ENCODE peak calls at places on chromosomes 1 and 21, in five cellular contexts. One of them, this sample, is unnamed.

GRCh38 chr21:34603002-34603709 is 11.8 kb downstream of the RCAN1 start:
- DNase-seq in fibroblast of mammary gland: peak; percentile 69
- DNase-seq in uterus: peak; percentile 76
- DNase-seq in lower lobe of right lung: peak; percentile 88
- DNase-seq in cardiac fibroblast: peak; percentile 82
- DNase-seq in this sample: peak; percentile 77

GRCh38 chr1:93979718-93980319 is 70.6 kb upstream of the GCLM start:
- DNase-seq in lower lobe of right lung: no peak
- DNase-seq in uterus: peak; percentile 43
- DNase-seq in cardiac fibroblast: peak; percentile 84
- DNase-seq in fibroblast of mammary gland: peak; percentile 82
- DNase-seq in this sample: peak; percentile 97

GRCh38 chr1:19250629-19251304 is 557 bp downstream of the EMC1 start:
- DNase-seq in uterus: no peak
- DNase-seq in fibroblast of mammary gland: no peak
- DNase-seq in lower lobe of right lung: no peak
- DNase-seq in cardiac fibroblast: no peak
- DNase-seq in this sample: no peak

GRCh38 chr1:180988221-180988826 is 34.3 kb downstream of the STX6 start:
- DNase-seq in cardiac fibroblast: peak; percentile 18
- DNase-seq in uterus: no peak
- DNase-seq in lower lobe of right lung: no peak
- DNase-seq in fibroblast of mammary gland: no peak
- DNase-seq in this sample: no peak

GRCh38 chr21:44846485-44847260 is 26.8 kb downstream of the PTTG1IP start:
- DNase-seq in fibroblast of mammary gland: peak; percentile 72
- DNase-seq in uterus: no peak
- DNase-seq in lower lobe of right lung: peak; percentile 79
- DNase-seq in cardiac fibroblast: peak; percentile 56
- DNase-seq in this sample: peak; percentile 68

GRCh38 chr1:208541225-208541855 is 297.2 kb upstream of the PLXNA2 start:
- DNase-seq in fibroblast of mammary gland: no peak
- DNase-seq in uterus: no peak
- DNase-seq in lower lobe of right lung: no peak
- DNase-seq in cardiac fibroblast: no peak
- DNase-seq in this sample: no peak

GRCh38 chr21:23101111-23101510 is 2102.9 kb downstream of the NCAM2 start:
- DNase-seq in cardiac fibroblast: no peak
- DNase-seq in lower lobe of right lung: no peak
- DNase-seq in uterus: no peak
- DNase-seq in fibroblast of mammary gland: no peak
- DNase-seq in this sample: no peak

GRCh38 chr1:206021796-206022365 is 1.8 kb downstream of the CTSE start:
- DNase-seq in uterus: no peak
- DNase-seq in fibroblast of mammary gland: peak; percentile 29
- DNase-seq in cardiac fibroblast: peak; percentile 35
- DNase-seq in lower lobe of right lung: no peak
- DNase-seq in this sample: no peak

GRCh38 chr1:33745942-33746341 is 117.9 kb upstream of the HMGB4 start:
- DNase-seq in uterus: no peak
- DNase-seq in cardiac fibroblast: no peak
- DNase-seq in lower lobe of right lung: no peak
- DNase-seq in fibroblast of mammary gland: no peak
- DNase-seq in this sample: no peak

GRCh38 chr1:232291258-232291657 is 338.7 kb downstream of the SIPA1L2 start:
- DNase-seq in lower lobe of right lung: no peak
- DNase-seq in cardiac fibroblast: peak; percentile 62
- DNase-seq in uterus: no peak
- DNase-seq in fibroblast of mammary gland: peak; percentile 26
- DNase-seq in this sample: no peak

GRCh38 chr1:53080041-53080440 is 18.0 kb downstream of the PODN start:
- DNase-seq in cardiac fibroblast: no peak
- DNase-seq in fibroblast of mammary gland: no peak
- DNase-seq in lower lobe of right lung: peak; percentile 20
- DNase-seq in uterus: no peak
- DNase-seq in this sample: no peak

GRCh38 chr1:41495171-41495948 is 10.9 kb upstream of the EDN2 start:
- DNase-seq in lower lobe of right lung: peak; percentile 42
- DNase-seq in fibroblast of mammary gland: no peak
- DNase-seq in uterus: no peak
- DNase-seq in cardiac fibroblast: peak; percentile 38
- DNase-seq in this sample: peak; percentile 48

GRCh38 chr1:41494351-41495170 is 10.1 kb upstream of the EDN2 start:
- DNase-seq in uterus: no peak
- DNase-seq in cardiac fibroblast: no peak
- DNase-seq in lower lobe of right lung: no peak
- DNase-seq in fibroblast of mammary gland: no peak
- DNase-seq in this sample: no peak

GRCh38 chr1:41497056-41497440 is 12.6 kb upstream of the EDN2 start:
- DNase-seq in lower lobe of right lung: no peak
- DNase-seq in fibroblast of mammary gland: no peak
- DNase-seq in cardiac fibroblast: no peak
- DNase-seq in uterus: no peak
- DNase-seq in this sample: no peak

GRCh38 chr1:41497631-41498030 is 13.1 kb upstream of the EDN2 start:
- DNase-seq in fibroblast of mammary gland: no peak
- DNase-seq in cardiac fibroblast: no peak
- DNase-seq in uterus: no peak
- DNase-seq in lower lobe of right lung: no peak
- DNase-seq in this sample: no peak

DNA sequence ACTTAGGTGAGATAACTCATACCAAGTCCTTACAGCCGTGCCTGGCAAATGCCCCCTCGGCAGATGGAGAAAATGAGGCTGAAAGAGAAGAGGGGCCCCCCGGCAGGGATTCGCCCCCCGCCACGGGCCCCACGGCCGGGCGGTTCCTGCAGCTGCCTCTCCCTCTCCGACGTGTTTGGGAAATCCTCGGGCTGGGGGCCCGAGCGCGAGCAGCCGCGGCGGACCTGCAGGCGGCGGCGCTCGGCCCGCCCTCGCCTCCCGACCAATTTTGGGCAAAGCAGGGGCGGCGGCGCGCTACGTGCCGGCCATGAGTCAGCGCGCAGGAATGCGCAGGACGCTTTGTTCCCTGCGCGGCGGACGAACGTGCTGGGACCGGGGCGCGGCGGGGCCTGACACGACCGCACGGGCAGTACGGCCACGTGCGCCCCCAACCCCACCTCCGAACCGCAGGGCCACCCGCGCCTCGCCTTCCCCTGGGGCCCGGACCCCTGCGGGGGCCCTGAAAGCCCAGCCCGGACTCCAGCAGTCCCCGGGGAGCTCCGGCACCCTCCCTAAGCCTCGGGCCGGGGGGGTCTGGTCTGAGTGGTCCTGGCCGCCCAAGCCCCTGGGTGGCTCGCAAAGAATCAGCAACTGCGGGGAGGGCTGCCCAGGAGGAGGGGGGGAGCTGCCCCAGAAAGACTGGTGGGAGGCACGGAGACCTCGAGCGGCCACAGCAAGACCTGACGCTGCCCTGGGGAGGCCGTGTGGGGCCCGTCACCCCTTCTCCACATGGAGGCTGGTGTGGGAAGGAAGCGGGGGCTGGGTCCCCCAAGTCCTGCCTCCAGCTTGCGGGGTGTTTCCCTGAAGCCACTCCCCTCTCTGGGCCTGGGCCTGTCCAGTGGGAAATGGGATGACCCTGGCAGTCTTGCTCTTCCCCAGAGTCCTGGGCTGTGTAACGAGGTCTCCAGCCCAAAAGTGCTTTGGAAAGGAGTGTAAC is 11.9 kb upstream of the EDN2 start:
- DNase-seq in uterus: peak; percentile 95
- DNase-seq in fibroblast of mammary gland: peak; percentile 76
- DNase-seq in lower lobe of right lung: peak; percentile 93
- DNase-seq in cardiac fibroblast: peak; percentile 91
- DNase-seq in this sample: peak; percentile 87
- H3K4me3 ChIP-seq in uterus: peak overlapping the region; percentile 39
- H3K4me3 ChIP-seq in fibroblast of mammary gland: no peak overlapping the region
- H3K4me3 ChIP-seq in lower lobe of right lung: peak overlapping the region; percentile 45
- H3K4me3 ChIP-seq in cardiac fibroblast: peak overlapping the region; percentile 5
- H3K4me3 ChIP-seq in this sample: peak overlapping the region; percentile 38

GRCh38 chr1:20370628-20371200 is 80.0 kb downstream of the VWA5B1 start:
- DNase-seq in cardiac fibroblast: no peak
- DNase-seq in lower lobe of right lung: no peak
- DNase-seq in uterus: no peak
- DNase-seq in fibroblast of mammary gland: peak; percentile 52
- DNase-seq in this sample: no peak
- H3K4me3 ChIP-seq in cardiac fibroblast: no peak overlapping the region
- H3K4me3 ChIP-seq in lower lobe of right lung: no peak overlapping the region
- H3K4me3 ChIP-seq in uterus: no peak overlapping the region
- H3K4me3 ChIP-seq in fibroblast of mammary gland: no peak overlapping the region
- H3K4me3 ChIP-seq in this sample: no peak overlapping the region

DNA sequence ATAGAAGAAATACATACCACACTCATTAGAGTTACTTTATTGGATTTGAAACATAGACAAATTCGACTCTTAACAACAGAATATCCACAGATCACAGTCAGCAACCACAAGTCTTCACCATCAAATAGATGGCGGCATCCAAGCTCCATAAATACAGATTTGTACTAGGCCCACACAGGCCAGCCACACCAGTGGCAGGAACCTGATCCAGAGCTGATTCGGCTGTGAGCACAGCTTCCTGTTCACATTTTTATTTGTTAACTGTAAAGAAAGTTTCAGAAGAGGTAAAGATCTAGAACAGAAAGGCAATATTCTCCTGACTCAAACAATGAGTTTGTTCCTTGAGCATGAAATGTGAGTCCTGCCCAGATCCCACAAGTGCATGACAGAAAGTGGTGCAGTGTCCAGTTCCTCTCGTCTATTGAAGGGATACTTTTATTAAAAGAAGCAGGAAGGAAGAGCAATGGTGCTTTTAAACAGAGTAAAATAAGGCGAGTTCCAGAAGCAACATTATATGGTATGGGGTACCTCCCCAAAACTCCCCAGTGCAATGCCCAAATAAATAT is 205.8 kb downstream of the SLC45A1 start:
- DNase-seq in lower lobe of right lung: no peak
- DNase-seq in cardiac fibroblast: no peak
- DNase-seq in fibroblast of mammary gland: no peak
- DNase-seq in uterus: no peak
- DNase-seq in this sample: no peak
- H3K4me3 ChIP-seq in lower lobe of right lung: peak overlapping the region; percentile 62
- H3K4me3 ChIP-seq in cardiac fibroblast: no peak overlapping the region
- H3K4me3 ChIP-seq in fibroblast of mammary gland: no peak overlapping the region
- H3K4me3 ChIP-seq in uterus: peak overlapping the region; percentile 48
- H3K4me3 ChIP-seq in this sample: no peak overlapping the region

GRCh38 chr1:89310976-89311375 is 38.3 kb upstream of the GBP5 start:
- DNase-seq in lower lobe of right lung: no peak
- DNase-seq in fibroblast of mammary gland: no peak
- DNase-seq in cardiac fibroblast: no peak
- DNase-seq in uterus: no peak
- DNase-seq in this sample: no peak

GRCh38 chr1:89311757-89312156 is 39.1 kb upstream of the GBP5 start:
- DNase-seq in fibroblast of mammary gland: peak; percentile 2
- DNase-seq in cardiac fibroblast: no peak
- DNase-seq in uterus: no peak
- DNase-seq in lower lobe of right lung: no peak
- DNase-seq in this sample: peak; percentile 10

GRCh38 chr1:89309828-89310227 is 37.2 kb upstream of the GBP5 start:
- DNase-seq in fibroblast of mammary gland: no peak
- DNase-seq in lower lobe of right lung: no peak
- DNase-seq in uterus: no peak
- DNase-seq in cardiac fibroblast: no peak
- DNase-seq in this sample: no peak

GRCh38 chr1:89312572-89312971 is 39.9 kb upstream of the GBP5 start:
- DNase-seq in cardiac fibroblast: no peak
- DNase-seq in fibroblast of mammary gland: no peak
- DNase-seq in uterus: no peak
- DNase-seq in lower lobe of right lung: no peak
- DNase-seq in this sample: no peak

DNA sequence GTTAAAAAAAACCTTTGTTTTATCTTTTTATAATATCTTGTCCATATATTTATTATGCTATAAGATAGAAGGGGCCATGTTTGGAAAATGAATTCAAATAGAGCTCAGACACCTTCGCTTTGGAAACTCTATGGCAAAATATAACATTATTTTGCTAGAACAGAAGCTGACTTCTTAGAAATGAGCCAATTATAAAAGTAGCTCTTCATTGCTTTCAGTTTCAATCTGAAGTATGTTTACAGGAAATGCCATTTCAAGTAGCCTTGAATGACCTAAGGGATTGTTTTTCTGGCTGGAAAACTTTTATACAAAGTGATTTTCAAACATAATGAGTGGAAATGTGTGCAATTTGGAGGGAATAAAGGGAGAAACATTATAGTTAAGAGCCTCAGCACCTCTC is 37.8 kb upstream of the GBP5 start:
- DNase-seq in cardiac fibroblast: peak; percentile 56
- DNase-seq in lower lobe of right lung: no peak
- DNase-seq in fibroblast of mammary gland: peak; percentile 28
- DNase-seq in uterus: no peak
- DNase-seq in this sample: peak; percentile 54
- H3K4me3 ChIP-seq in cardiac fibroblast: no peak overlapping the region
- H3K4me3 ChIP-seq in lower lobe of right lung: peak overlapping the region; percentile 12
- H3K4me3 ChIP-seq in fibroblast of mammary gland: no peak overlapping the region
- H3K4me3 ChIP-seq in uterus: no peak overlapping the region
- H3K4me3 ChIP-seq in this sample: no peak overlapping the region

DNA sequence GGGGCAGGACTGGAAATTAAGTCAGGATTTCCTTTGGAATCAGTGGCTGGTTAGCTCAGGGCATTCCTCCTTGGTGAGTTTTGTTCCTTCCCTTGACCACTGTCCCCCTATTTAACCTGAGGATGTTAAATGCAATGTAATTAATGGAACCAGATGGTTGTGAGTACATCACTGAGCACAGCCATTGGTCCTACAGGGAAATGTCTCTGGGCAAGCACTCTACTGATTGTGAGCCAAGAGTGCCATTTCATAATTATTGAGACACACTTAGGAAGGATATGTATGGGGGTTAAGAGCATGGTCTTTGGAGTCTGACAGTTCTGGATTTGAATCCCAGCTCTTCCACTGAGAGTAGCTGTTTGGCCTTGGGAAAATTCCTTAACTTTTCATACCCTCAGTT is 74.4 kb downstream of the SPAG17 start:
- DNase-seq in uterus: no peak
- DNase-seq in lower lobe of right lung: no peak
- DNase-seq in fibroblast of mammary gland: no peak
- DNase-seq in cardiac fibroblast: no peak
- DNase-seq in this sample: no peak
- H3K4me3 ChIP-seq in uterus: no peak overlapping the region
- H3K4me3 ChIP-seq in lower lobe of right lung: no peak overlapping the region
- H3K4me3 ChIP-seq in fibroblast of mammary gland: no peak overlapping the region
- H3K4me3 ChIP-seq in cardiac fibroblast: no peak overlapping the region
- H3K4me3 ChIP-seq in this sample: no peak overlapping the region